ENCODE peak calls at places on chromosomes 6 and 20, in seven cellular contexts. A is ovary; M is upper lobe of right lung; O is CD8-positive, alpha-beta memory T cell; Y is prostate gland; F is HAP-1; Q is A673. P is an unnamed sample. For H3K9me3, the result is how much of the 10 kb centered on the place peaks cover.

GRCh38 chr6:28446818-28447511 is 3.7 kb upstream of the ZSCAN23 start:
- DNase-seq in F (peak), A (no peak), Y (no peak), Q (peak), M (no peak), O (no peak), P (no peak)

GRCh38 chr6:152277826-152278247 is 359.3 kb downstream of the SYNE1 start:
- DNase-seq in A (peak), Q (no peak), O (no peak), Y (peak), M (no peak), F (no peak), P (no peak)

GRCh38 chr6:153424719-153425400 is 293.8 kb upstream of the RGS17 start:
- DNase-seq in A (no peak), O (no peak), Y (no peak), F (no peak), Q (peak), M (no peak), P (no peak)

GRCh38 chr6:87139236-87139635 is 16.1 kb upstream of the ZNF292 start:
- DNase-seq in Y (peak), A (no peak), M (no peak), Q (peak), O (no peak), F (peak), P (no peak)

GRCh38 chr6:83083476-83083875 is 16.0 kb downstream of the DOP1A start:
- DNase-seq in F (no peak), Y (no peak), A (no peak), M (no peak), O (no peak), Q (no peak), P (no peak)

GRCh38 chr6:79399499-79399898 is 137.7 kb downstream of the LCA5 start:
- DNase-seq in M (no peak), A (no peak), Y (no peak), Q (no peak), F (no peak), O (no peak), P (no peak)

GRCh38 chr20:7352165-7352564 is 584.7 kb downstream of the BMP2 start:
- DNase-seq in Y (no peak), M (no peak), A (no peak), F (no peak), O (no peak), Q (no peak), P (no peak)

GRCh38 chr6:113313841-113314240 is 543.3 kb upstream of the MARCKS start:
- DNase-seq in M (no peak), F (no peak), Q (no peak), A (no peak), O (no peak), Y (no peak), P (no peak)

GRCh38 chr6:55696501-55696900 is 117.5 kb upstream of the HMGCLL1 start:
- DNase-seq in M (no peak), Q (no peak), O (no peak), Y (no peak), A (no peak), F (no peak), P (no peak)

GRCh38 chr20:35838213-35838612 is 66.4 kb downstream of the PHF20 start:
- DNase-seq in F (no peak), O (no peak), Q (no peak), A (no peak), Y (no peak), M (no peak), P (no peak)

GRCh38 chr6:14596410-14596809 is 478.8 kb downstream of the CD83 start:
- DNase-seq in F (no peak), M (peak), A (no peak), Q (peak), Y (no peak), O (no peak), P (no peak)

GRCh38 chr20:46458891-46459750 is 52.7 kb upstream of the ELMO2 start:
- DNase-seq in Y (peak), M (peak), O (no peak), F (peak), Q (peak), A (peak), P (no peak)

GRCh38 chr6:108797951-108798671 is 50.1 kb upstream of the ARMC2 start:
- DNase-seq in Y (no peak), F (no peak), Q (no peak), A (no peak), M (no peak), O (no peak), P (no peak)

GRCh38 chr20:61797200-61797599 is 268.5 kb downstream of the TAF4 start:
- DNase-seq in M (no peak), Y (no peak), Q (peak), A (no peak), F (no peak), O (no peak), P (no peak)

GRCh38 chr6:161915456-161915964 is 641.6 kb upstream of the AGPAT4 start:
- DNase-seq in O (no peak), M (no peak), A (no peak), Q (no peak), F (no peak), Y (no peak), P (no peak)

DNA sequence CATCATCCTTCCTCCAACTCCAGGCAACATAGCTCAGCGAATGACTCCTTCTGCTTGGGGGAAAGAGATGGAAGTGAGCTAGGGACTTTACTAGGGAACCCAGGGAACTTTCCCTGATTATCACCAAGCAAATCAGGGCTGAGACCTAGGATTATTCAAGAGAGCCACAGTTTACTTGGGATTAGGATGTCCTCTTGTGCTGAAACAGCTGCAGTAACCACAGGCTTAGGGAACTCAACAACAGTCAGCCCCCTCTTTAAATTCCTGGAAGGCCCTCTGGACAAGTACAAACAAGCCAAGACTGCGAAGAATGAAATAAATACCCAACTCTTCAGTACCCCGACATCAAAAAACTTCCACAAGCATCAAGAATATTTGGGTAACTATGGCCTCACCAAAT is 700.9 kb downstream of the COL12A1 start:
- DNase-seq in O (no peak), Q (no peak), F (no peak), M (no peak), A (no peak), Y (no peak), P (no peak)
- H3K9me3 ChIP-seq in O (under half), Q (under half), F (under half), M (under half), A (under half), Y (under half), P (under half)

DNA sequence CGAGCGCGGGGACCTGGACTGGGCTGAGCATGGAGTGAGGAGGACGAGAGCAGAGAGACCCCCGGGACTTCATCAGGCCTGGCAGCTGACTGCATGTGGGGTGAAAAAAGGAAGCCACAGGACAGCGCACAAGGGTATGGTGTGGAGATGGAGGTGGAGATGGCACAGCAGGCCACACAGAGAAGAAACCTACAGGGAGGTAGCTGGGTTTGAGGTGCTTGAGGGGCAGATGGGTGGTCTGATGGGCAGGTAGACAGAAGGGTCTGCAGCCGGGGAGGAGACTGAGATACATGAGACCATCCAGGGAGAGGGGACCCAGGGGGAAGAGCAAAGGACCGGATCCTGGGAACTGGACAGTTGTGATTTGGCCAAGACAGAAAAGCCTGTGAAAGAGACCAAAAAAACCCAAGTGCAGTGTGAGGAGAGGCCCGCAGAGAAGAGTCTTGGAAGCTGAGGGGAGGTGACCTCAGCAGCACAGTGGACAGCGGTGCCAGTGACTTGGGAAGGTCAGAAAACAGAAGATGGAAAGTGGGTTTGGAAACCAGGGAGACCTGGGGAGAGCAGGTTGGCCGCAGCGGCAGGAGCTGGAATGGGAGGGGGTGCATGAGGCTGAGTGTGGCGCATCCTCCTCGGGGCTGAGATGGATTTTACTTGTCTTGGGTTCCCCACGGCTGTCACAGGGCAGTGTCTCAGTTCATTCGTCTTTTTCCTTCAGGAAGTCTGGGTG is 5.5 kb downstream of the HLA-DPB1 start:
- DNase-seq in M (no peak), Q (no peak), A (no peak), Y (no peak), O (no peak), F (no peak), P (no peak)
- H3K4me3 ChIP-seq in M (peak), Q (peak), A (peak), Y (peak), O (no peak), F (no peak), P (no peak)

GRCh38 chr20:49281913-49282467 is 4.1 kb upstream of the ZNFX1 start:
- DNase-seq in Y (no peak), F (peak), A (no peak), M (no peak), O (no peak), Q (no peak), P (no peak)
- H3K9me3 ChIP-seq in Y (under half), F (under half), A (under half), M (under half), O (half or more), Q (under half), P (half or more)

DNA sequence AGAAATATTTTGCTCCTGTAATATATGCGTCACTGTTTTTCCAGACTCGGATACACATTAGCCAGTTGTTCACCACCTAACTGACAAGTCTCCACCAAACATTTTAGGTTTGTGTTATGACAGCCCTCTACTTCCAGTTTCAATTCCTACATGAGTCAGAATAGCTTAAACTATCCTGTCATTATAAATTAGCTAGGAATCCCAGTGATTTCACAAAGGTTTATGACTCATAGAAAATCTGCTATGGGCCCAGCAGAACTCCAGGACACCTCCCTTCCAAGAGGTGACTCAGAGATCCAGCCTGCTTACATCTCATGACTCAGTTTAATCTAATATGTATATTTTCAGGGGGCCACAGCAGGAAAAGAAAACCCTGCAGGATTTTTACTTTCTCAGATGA is 17.4 kb upstream of the PLCB4 start:
- DNase-seq in O (no peak), A (no peak), M (no peak), F (no peak), Y (no peak), Q (peak), P (no peak)
- H3K4me3 ChIP-seq in O (no peak), A (no peak), M (no peak), F (no peak), Y (no peak), Q (no peak), P (no peak)

GRCh38 chr6:22819209-22819608 is 249.8 kb downstream of the HDGFL1 start:
- DNase-seq in Y (no peak), M (no peak), O (no peak), F (no peak), Q (no peak), A (no peak), P (no peak)
- H3K9me3 ChIP-seq in Y (under half), M (under half), O (under half), F (under half), Q (under half), A (under half), P (under half)

GRCh38 chr20:2749951-2750342 is 50.5 kb downstream of the CPXM1 start:
- DNase-seq in M (no peak), Q (no peak), Y (no peak), F (no peak), A (no peak), O (no peak), P (no peak)
- H3K4me3 ChIP-seq in M (no peak), Q (no peak), Y (no peak), F (no peak), A (no peak), O (no peak), P (no peak)

DNA sequence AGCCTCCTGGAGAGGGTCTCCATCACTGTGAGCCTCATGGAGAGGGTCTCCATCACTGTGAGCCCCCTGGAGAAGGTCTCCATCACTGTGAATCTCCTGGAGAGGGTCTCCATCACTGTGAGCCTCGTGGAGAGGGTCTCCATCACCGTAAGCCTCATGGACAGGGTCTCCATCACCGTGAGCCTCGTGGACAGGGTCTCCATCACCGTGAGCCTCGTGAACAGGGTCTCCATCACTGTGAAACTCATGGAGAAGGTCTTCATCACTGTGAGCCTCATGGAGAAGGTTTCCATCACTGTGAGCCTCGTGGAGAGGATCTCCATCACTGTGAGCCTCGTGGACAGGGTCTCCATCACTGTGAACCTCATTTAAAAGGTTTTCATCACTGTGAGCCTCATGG is 140.0 kb downstream of the ERMARD start:
- DNase-seq in F (no peak), M (no peak), Y (no peak), O (no peak), Q (no peak), A (no peak), P (no peak)
- H3K9me3 ChIP-seq in F (under half), M (under half), Y (under half), O (under half), Q (under half), A (under half), P (under half)